ENCODE peak calls at places on chromosomes 7 and 10, in five cellular contexts. Q is stimulated activated CD8-positive, alpha-beta memory T cell treated with anti-CD3 and anti-CD28 coated beads, Interleukin-4, amount 100 ng/mL, for 4 hours; J is kidney; E is mucosa of gallbladder; S is neural progenitor cell. O is an unnamed sample.

GRCh38 chr7:7773334-7774308 is 55.2 kb upstream of the RPA3 start:
- DNase-seq in Q (no peak), J (no peak), E (no peak), S (no peak), O (no peak)

GRCh38 chr10:23106508-23106907 is 11.1 kb downstream of the MSRB2 start:
- DNase-seq in Q (no peak), J (no peak), E (no peak), S (peak), O (no peak)

GRCh38 chr7:1242129-1242572 is 9.5 kb downstream of the UNCX start:
- DNase-seq in Q (no peak), J (no peak), E (no peak), S (peak), O (no peak)

GRCh38 chr10:28393956-28394568 is 91.2 kb upstream of the MPP7 start:
- DNase-seq in Q (peak), J (no peak), E (peak), S (peak), O (peak)

GRCh38 chr7:108037140-108037539 is 34.2 kb upstream of the LAMB1 start:
- DNase-seq in Q (no peak), J (no peak), E (no peak), S (no peak), O (no peak)

GRCh38 chr7:15236958-15237357 is 324.9 kb downstream of the AGMO start:
- DNase-seq in Q (no peak), J (no peak), E (no peak), S (no peak), O (no peak)

GRCh38 chr10:63491558-63492316 is 26.0 kb upstream of the JMJD1C start:
- DNase-seq in Q (no peak), J (no peak), E (no peak), S (no peak), O (peak)

GRCh38 chr7:14332155-14332554 is 342.7 kb upstream of the ETV1 start:
- DNase-seq in Q (no peak), J (no peak), E (no peak), S (no peak), O (peak)

GRCh38 chr7:137962875-137963507 is 38.9 kb downstream of the CREB3L2 start:
- DNase-seq in Q (no peak), J (no peak), E (no peak), S (no peak), O (no peak)